ENCODE peak calls at places on chromosomes 16 and 17, in seven cellular contexts. G is H1, P is adrenal gland, X is A549, F is sigmoid colon, W is breast epithelium, K is IMR-90. V is an unnamed sample.

GRCh38 chr16:49556252-49557069 is 182.9 kb downstream of the C16orf78 start:
- DNase-seq in K (peak), X (peak), F (no peak), P (no peak), G (no peak), W (no peak), V (no peak)

GRCh38 chr17:2347805-2348685 is 10.7 kb downstream of the SGSM2 start:
- DNase-seq in W (peak), P (peak), F (peak), G (peak), K (peak), X (peak), V (no peak)

GRCh38 chr17:80313160-80313829 is 52.6 kb downstream of the RNF213 start:
- DNase-seq in W (no peak), K (no peak), G (no peak), F (no peak), P (no peak), X (no peak), V (peak)

GRCh38 chr17:50423553-50424159 is 2.4 kb upstream of the ACSF2 start:
- DNase-seq in F (peak), G (no peak), P (no peak), W (no peak), X (no peak), K (peak), V (no peak)

GRCh38 chr16:79372504-79373184 is 227.9 kb downstream of the MAF start:
- DNase-seq in X (peak), P (peak), K (no peak), G (no peak), F (no peak), W (no peak), V (no peak)

GRCh38 chr16:23836404-23837291 is 865 bp downstream of the PRKCB start:
- DNase-seq in K (no peak), F (peak), X (no peak), W (no peak), P (no peak), G (no peak), V (peak)

GRCh38 chr16:2511996-2512919 is 1.5 kb upstream of the ATP6V0C start:
- DNase-seq in P (no peak), G (no peak), X (no peak), F (peak), K (no peak), W (no peak), V (no peak)

GRCh38 chr16:81097230-81097629 is 1.0 kb upstream of the GCSH start:
- DNase-seq in X (no peak), K (no peak), F (no peak), P (no peak), W (no peak), G (no peak), V (no peak)

GRCh38 chr16:57961538-57961937 is 9.4 kb downstream of the CNGB1 start:
- DNase-seq in P (no peak), G (no peak), X (no peak), F (no peak), W (no peak), K (no peak), V (no peak)

GRCh38 chr16:56242740-56243139 is 51.5 kb downstream of the GNAO1 start:
- DNase-seq in X (no peak), K (no peak), F (no peak), P (no peak), G (no peak), W (no peak), V (no peak)

GRCh38 chr16:50736448-50736847 is 5.4 kb upstream of the CYLD start:
- DNase-seq in W (no peak), X (no peak), K (no peak), G (no peak), P (no peak), F (no peak), V (no peak)

GRCh38 chr17:282912-283882 is 69.4 kb downstream of the RPH3AL start:
- DNase-seq in X (no peak), P (peak), G (no peak), K (no peak), W (peak), F (peak), V (peak)

GRCh38 chr17:29140051-29140582 is 40.1 kb downstream of the MYO18A start:
- DNase-seq in P (peak), G (no peak), W (no peak), X (no peak), K (peak), F (peak), V (peak)

GRCh38 chr17:41678411-41678906 is 10.2 kb upstream of the EIF1 start:
- DNase-seq in W (no peak), P (no peak), X (no peak), F (peak), G (no peak), K (peak), V (no peak)

GRCh38 chr17:43740541-43740940 is 18.1 kb downstream of the SOST start:
- DNase-seq in F (no peak), P (no peak), W (no peak), G (no peak), K (peak), X (no peak), V (no peak)

GRCh38 chr17:27295945-27296344 is 2.0 kb downstream of the WSB1 start:
- DNase-seq in X (no peak), W (no peak), G (no peak), P (no peak), K (no peak), F (no peak), V (no peak)

GRCh38 chr17:27293359-27293897 is 486 bp upstream of the WSB1 start:
- DNase-seq in K (no peak), P (peak), X (no peak), W (no peak), F (peak), G (no peak), V (no peak)

GRCh38 chr17:27293898-27294688 is at the start of gene WSB1:
- DNase-seq in X (peak), G (peak), P (peak), K (peak), W (peak), F (peak), V (peak)

GRCh38 chr17:27296427-27296979 is 2.6 kb downstream of the WSB1 start:
- DNase-seq in K (peak), W (no peak), F (no peak), P (no peak), X (peak), G (no peak), V (no peak)

DNA sequence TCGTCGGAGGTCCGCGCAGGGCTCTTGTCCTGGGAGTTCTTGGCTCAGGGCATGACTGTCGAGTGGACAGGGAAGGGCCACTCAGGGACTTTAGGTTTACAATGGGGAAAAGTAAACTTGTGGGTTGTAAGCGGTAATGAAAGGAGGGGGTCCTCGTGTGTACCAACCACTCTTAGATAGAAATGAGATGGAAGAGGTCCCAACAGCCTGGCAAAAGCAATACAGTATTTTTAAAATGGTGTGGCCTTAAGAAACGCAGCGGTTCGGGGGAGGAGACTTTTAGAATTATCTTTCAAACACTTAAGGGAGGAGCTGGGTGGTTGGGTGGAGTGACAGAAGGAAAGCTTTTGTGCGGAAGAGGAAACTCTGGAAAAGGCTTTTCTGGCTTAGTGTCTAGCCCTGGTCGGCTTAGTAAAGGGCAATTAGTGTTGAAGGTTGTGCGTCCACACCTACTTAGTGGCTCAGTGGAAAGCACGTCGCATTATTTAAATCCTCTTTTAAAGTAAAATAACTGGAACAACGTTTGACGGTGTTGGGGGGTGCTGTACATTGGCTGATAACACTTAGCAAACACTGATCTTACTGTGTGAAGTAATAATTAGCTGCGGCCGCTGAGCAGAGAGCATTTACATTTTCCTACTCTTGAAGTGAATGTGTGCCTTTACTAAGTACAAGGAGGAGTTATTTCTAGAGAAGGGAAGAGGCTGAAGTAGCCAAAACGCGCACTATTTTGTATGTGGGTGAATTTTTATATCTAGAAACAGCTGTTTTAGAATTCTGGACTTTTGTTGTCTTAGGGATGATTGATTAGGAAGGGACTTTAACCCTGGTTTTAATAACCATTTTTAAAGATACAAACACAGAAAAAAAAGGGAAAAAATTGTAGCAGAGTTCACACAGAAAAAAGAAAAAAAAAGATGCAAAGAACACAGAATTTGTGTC is 1.0 kb downstream of the WSB1 start:
- DNase-seq in X (peak), F (peak), G (no peak), K (peak), W (no peak), P (peak), V (no peak)
- TF ChIP-seq POLR2A in X (no peak), F (peak), G (no peak), K (peak), W (peak), P (peak), V (peak)

GRCh38 chr16:73173396-73173795 is 125.5 kb upstream of the ZFHX3 start:
- DNase-seq in X (no peak), K (no peak), P (no peak), W (no peak), F (no peak), G (no peak), V (no peak)
- H3K4me3 ChIP-seq in X (no peak), K (no peak), P (no peak), W (peak), F (no peak), G (no peak), V (no peak)

DNA sequence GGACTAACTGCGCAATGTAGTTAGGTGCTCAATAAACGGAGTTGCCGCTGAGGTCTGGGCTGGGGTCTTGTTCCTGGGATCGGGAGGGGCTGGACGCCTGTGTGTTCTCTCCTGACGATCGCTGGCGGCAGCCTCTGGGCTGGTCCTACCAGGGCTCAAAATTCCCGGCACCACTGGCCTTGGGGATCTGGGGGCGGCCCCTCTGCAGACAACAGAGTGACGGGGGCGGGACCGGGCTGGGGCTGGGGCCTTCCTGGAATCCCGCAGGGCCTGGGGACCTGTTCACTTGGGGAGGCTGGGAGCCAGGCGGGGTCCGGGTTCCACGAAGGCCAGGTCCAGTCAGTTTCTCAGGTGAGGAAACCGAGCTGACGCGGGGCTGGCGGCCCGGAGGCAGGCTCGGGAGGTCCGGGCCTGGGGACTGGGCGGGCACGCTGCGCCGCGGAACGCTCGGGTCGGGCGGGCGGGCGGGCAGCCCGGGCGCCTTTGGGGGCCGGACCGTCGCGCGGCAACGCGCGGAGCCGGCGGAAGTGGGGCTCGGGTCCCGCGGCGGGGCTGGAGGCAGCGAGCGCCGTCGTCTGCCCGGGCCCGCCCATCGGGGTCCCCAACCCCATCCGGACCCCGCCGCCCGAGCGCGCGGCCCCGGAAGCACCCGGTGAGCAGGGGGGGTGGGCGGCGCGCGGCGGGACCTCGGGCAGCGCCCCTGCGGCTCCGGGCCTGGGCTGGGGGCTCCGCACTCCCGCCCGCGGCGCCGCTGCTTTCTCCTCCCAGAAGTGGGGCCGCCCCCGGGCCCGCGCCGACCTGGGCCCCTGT is at the start of gene PIGQ:
- DNase-seq in G (no peak), X (peak), P (peak), F (peak), W (peak), K (peak), V (peak)
- TF ChIP-seq POLR2A in G (no peak), X (peak), P (no peak), F (no peak), W (no peak), K (no peak), V (no peak)

GRCh38 chr16:6018848-6019489 is 921.4 kb upstream of the EEF2KMT start:
- DNase-seq in K (no peak), G (no peak), X (no peak), P (no peak), W (no peak), F (no peak), V (no peak)

GRCh38 chr16:6016530-6017184 is 919.1 kb upstream of the EEF2KMT start:
- DNase-seq in K (no peak), X (peak), W (no peak), G (no peak), F (no peak), P (no peak), V (no peak)

GRCh38 chr16:6021544-6021943 is 923.9 kb upstream of the EEF2KMT start:
- DNase-seq in G (no peak), X (no peak), P (no peak), K (no peak), F (no peak), W (no peak), V (no peak)

GRCh38 chr16:6020162-6020980 is 922.8 kb upstream of the EEF2KMT start:
- DNase-seq in W (no peak), X (no peak), P (no peak), F (no peak), G (no peak), K (no peak), V (no peak)

DNA sequence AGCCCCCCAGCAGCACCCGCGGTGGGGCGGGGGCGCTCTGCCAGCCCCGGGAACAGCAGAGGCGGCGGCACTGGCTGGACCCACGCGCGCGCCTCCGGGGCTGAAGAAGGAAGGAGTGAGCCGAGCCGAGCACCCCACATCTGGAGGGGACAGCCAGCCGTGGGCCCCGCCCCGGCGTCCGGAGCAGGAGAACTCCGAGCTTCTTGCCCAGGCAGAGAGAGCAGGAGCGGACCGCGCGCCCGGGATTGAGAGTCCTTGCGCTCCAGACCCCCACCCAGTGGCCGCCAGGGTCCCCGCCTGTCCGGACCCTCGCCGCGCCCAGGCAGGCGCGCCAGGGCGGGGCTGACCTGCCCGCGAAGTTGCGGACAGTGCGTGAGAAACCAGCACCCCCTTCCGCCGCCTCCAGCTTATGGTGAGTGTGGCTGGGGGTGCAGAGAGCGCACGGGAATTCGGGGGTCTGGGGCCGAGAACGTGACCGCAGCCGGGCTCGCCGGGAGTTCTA is 921.9 kb upstream of the EEF2KMT start:
- DNase-seq in K (no peak), G (no peak), P (no peak), X (no peak), W (no peak), F (no peak), V (no peak)
- H3K4me3 ChIP-seq in K (no peak), G (peak), P (no peak), X (no peak), W (no peak), F (no peak), V (no peak)

GRCh38 chr17:4948997-4949320 is 629 bp upstream of the PFN1 start:
- DNase-seq in G (no peak), X (no peak), P (peak), F (peak), K (peak), W (peak), V (peak)
- TF ChIP-seq POLR2A in G (no peak), X (peak), P (peak), F (peak), K (no peak), W (no peak), V (peak)

GRCh38 chr16:74695450-74696422 is 4.9 kb downstream of the MLKL start:
- DNase-seq in W (peak), G (peak), F (peak), X (peak), P (peak), K (peak), V (peak)

GRCh38 chr16:74699666-74700065 is 996 bp downstream of the MLKL start:
- DNase-seq in X (no peak), G (no peak), K (no peak), W (no peak), F (no peak), P (no peak), V (no peak)

GRCh38 chr16:74700206-74701040 is at the start of gene MLKL:
- DNase-seq in F (peak), W (no peak), G (no peak), X (peak), K (peak), P (peak), V (peak)

GRCh38 chr16:74698220-74698619 is 2.4 kb downstream of the MLKL start:
- DNase-seq in K (peak), G (no peak), W (no peak), P (no peak), X (no peak), F (no peak), V (no peak)
- H3K4me3 ChIP-seq in K (no peak), G (no peak), W (peak), P (peak), X (peak), F (no peak), V (no peak)

GRCh38 chr16:83793179-83793578 is 14.6 kb upstream of the HSBP1 start:
- DNase-seq in X (no peak), F (no peak), G (no peak), P (no peak), W (no peak), K (no peak), V (no peak)
- TF ChIP-seq POLR2A in X (no peak), F (no peak), G (no peak), P (no peak), W (no peak), K (no peak), V (no peak)

GRCh38 chr17:82789806-82790205 is 37.9 kb downstream of the TBCD start:
- DNase-seq in W (no peak), K (no peak), P (no peak), X (no peak), G (no peak), F (no peak), V (no peak)
- H3K4me3 ChIP-seq in W (no peak), K (no peak), P (no peak), X (no peak), G (no peak), F (no peak), V (no peak)

GRCh38 chr16:53131363-53132071 is 76.7 kb downstream of the CHD9 start:
- DNase-seq in F (peak), P (peak), W (peak), G (no peak), K (peak), X (peak), V (peak)
- TF ChIP-seq POLR2A in F (no peak), P (peak), W (no peak), G (no peak), K (peak), X (peak), V (peak)